ENCODE peak calls at places on chromosomes 6 and 20, in eight cellular contexts. R is activated CD8-positive, alpha-beta T cell treated with anti-CD3 and anti-CD28 coated beads for 36 hours; P is right lobe of liver; U is Peyer's patch; W is B cell; N is AG09319; L is tibial nerve; M is AG10803. C is an unnamed sample.

GRCh38 chr6:110814488-110815259 is 595 bp downstream of the CDK19 start:
- DNase-seq in R (peak; percentile 82), N (no peak), U (peak; percentile 76), M (peak; percentile 32), W (peak; percentile 69), L (peak; percentile 26), P (peak; percentile 80), C (peak; percentile 40)

GRCh38 chr6:31690231-31691077 is 9.6 kb upstream of the LY6G5C start:
- DNase-seq in N (no peak), U (peak; percentile 72), R (no peak), L (no peak), M (no peak), W (no peak), P (no peak), C (no peak)

GRCh38 chr20:31967830-31968249 is at the start of gene XKR7:
- DNase-seq in U (no peak), M (no peak), P (no peak), L (no peak), N (no peak), W (no peak), R (peak; percentile 35), C (no peak)

GRCh38 chr6:8084586-8084985 is 17.8 kb downstream of the EEF1E1 start:
- DNase-seq in U (no peak), W (no peak), M (peak; percentile 9), R (no peak), L (no peak), N (no peak), P (no peak), C (no peak)

GRCh38 chr6:398558-399078 is 7.1 kb downstream of the IRF4 start:
- DNase-seq in N (no peak), W (peak; percentile 38), R (no peak), P (no peak), L (no peak), U (no peak), M (no peak), C (no peak)

GRCh38 chr20:37845261-37845681 is 57.7 kb upstream of the VSTM2L start:
- DNase-seq in P (no peak), W (no peak), L (no peak), M (no peak), U (no peak), N (no peak), R (no peak), C (no peak)

GRCh38 chr6:152161501-152161900 is 354.0 kb downstream of the ESR1 start:
- DNase-seq in M (peak; percentile 48), W (no peak), R (no peak), P (no peak), U (no peak), N (no peak), L (no peak), C (no peak)

GRCh38 chr6:53258774-53259155 is 90.0 kb downstream of the ELOVL5 start:
- DNase-seq in P (no peak), W (no peak), R (no peak), M (no peak), U (no peak), L (no peak), N (no peak), C (no peak)

GRCh38 chr6:118263929-118264486 is 284.1 kb upstream of the PLN start:
- DNase-seq in P (no peak), W (no peak), R (peak; percentile 12), L (no peak), U (no peak), N (no peak), M (peak; percentile 5), C (peak; percentile 53)

GRCh38 chr20:23350855-23351838 is 556 bp downstream of the NXT1 start:
- DNase-seq in W (peak; percentile 70), L (peak; percentile 27), P (peak; percentile 71), M (peak; percentile 23), R (peak; percentile 84), N (no peak), U (peak; percentile 68), C (peak; percentile 66)

GRCh38 chr6:52598123-52598823 is 21.4 kb upstream of the TRAM2 start:
- DNase-seq in L (peak; percentile 24), R (peak; percentile 64), M (peak; percentile 81), U (peak; percentile 55), P (no peak), N (no peak), W (peak; percentile 53), C (peak; percentile 52)

GRCh38 chr6:63492476-63492875 is 79.8 kb upstream of the LOC128125822 start:
- DNase-seq in L (no peak), P (no peak), M (no peak), N (no peak), U (no peak), W (no peak), R (no peak), C (no peak)

GRCh38 chr6:139698526-139699182 is 324.2 kb upstream of the CITED2 start:
- DNase-seq in P (no peak), U (no peak), N (no peak), W (no peak), R (no peak), M (peak; percentile 77), L (no peak), C (peak; percentile 62)

GRCh38 chr6:105135907-105136432 is 43.8 kb downstream of the POPDC3 start:
- DNase-seq in L (no peak), W (no peak), U (no peak), R (no peak), M (peak; percentile 50), P (no peak), N (no peak), C (peak; percentile 12)

GRCh38 chr6:1627884-1628550 is 18.3 kb downstream of the FOXC1 start:
- DNase-seq in M (no peak), W (no peak), L (no peak), R (no peak), U (no peak), N (no peak), P (no peak), C (no peak)

GRCh38 chr20:36070451-36070850 is 84.1 kb upstream of the EPB41L1 start:
- DNase-seq in P (no peak), L (peak; percentile 41), W (no peak), N (no peak), R (no peak), U (no peak), M (no peak), C (no peak)

GRCh38 chr20:8299921-8300320 is 167.9 kb downstream of the PLCB1 start:
- DNase-seq in L (no peak), P (no peak), R (no peak), M (no peak), U (no peak), W (no peak), N (no peak), C (peak; percentile 11)

GRCh38 chr20:22248052-22248667 is 336.2 kb downstream of the FOXA2 start:
- DNase-seq in U (no peak), P (no peak), R (peak; percentile 3), L (no peak), W (no peak), N (no peak), M (no peak), C (peak; percentile 38)

GRCh38 chr6:121847806-121848522 is 412.5 kb downstream of the GJA1 start:
- DNase-seq in N (no peak), L (no peak), P (no peak), W (no peak), M (no peak), R (no peak), U (no peak), C (no peak)

GRCh38 chr6:147986891-147987290 is 355.7 kb upstream of the SASH1 start:
- DNase-seq in M (no peak), U (no peak), P (no peak), N (no peak), L (no peak), R (no peak), W (no peak), C (no peak)

DNA sequence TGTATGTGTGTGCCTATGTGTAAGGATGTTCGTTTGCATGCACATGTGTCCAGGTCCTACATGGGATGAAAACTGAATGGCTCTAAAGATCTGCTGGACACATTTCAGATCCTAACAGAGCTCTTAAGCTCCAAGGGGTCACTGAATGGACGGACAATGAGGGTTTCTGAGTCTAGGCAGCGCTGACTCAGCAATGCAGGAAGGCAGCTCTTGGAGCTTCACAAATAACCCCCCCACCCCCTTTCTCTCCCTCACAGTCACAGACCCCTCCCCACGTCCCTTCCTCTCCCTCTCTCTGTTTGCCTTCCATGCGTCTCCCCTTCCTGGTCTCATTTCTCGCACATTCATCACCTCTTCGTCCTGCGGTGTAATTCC is 369.8 kb downstream of the PREX1 start:
- DNase-seq in L (no peak), U (no peak), N (no peak), R (no peak), M (no peak), P (no peak), W (no peak), C (no peak)
- TF ChIP-seq CTCF in L (no peak), U (no peak), N (no peak), R (no peak), M (no peak), P (no peak), W (no peak), C (no peak)

DNA sequence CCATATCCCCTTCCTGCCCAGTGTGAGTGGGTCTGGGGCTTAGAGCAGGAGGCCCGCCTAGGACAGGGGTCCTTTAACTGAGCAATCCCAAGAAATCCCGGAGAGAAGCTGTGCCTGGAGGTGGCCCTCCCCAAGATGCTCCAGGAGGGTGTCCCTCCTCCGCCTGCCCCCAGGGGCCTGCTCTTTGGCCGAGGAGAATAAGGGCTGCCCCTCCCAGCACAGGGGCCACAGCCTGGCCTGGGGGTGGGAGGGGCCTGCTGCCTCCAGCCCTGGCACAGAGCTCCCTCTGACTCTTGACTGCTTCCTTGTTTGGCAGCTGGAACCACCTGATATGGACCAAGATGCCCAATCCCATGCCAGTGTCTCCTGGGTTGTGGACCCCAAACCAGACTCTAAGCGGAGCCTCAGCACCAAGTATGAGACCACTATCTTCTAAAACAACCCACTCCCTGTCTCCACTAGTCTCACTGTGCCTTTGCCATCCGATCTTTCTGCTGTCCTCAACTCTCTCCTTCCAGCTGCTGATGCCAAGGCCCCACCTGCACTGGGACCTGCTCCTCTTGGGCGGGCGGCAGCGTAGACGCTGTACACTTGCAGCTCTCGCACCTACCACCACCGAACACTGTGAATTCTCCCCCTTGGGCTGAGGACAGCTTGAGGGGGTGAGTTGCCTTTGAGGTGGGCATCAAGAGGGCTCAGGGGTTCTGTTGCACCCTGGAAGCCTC is 54.3 kb downstream of the TCP11 start:
- DNase-seq in N (no peak), L (no peak), W (no peak), P (no peak), U (no peak), R (no peak), M (no peak), C (no peak)
- TF ChIP-seq CTCF in N (no peak), L (no peak), W (no peak), P (no peak), U (no peak), R (no peak), M (no peak), C (no peak)

DNA sequence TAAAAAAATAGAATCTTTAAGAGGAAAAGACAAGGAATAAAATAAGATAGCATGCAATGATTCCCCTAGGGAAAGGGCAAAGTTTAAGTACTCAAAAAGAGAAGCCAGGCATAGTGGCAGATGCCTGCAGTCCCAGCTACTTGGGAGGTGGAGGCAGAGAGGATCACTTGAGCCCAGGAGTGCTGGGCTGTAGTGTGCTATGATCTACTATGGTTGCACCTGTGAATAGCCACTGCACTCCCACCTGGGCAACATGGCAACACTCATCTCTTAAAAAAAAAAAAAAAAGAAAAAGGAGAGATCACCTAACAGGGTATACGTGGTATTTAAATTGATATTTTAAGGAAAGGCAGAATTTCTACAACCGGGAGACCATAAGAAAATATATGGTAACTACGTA is 16.0 kb downstream of the EPHA7 start:
- DNase-seq in W (no peak), M (no peak), P (no peak), R (no peak), L (no peak), N (no peak), U (no peak), C (no peak)
- TF ChIP-seq CTCF in W (no peak), M (no peak), P (no peak), R (no peak), L (no peak), N (no peak), U (no peak), C (no peak)

GRCh38 chr6:170087946-170088348 is 202.9 kb downstream of the DLL1 start:
- DNase-seq in N (no peak), M (no peak), L (no peak), U (peak; percentile 55), R (peak; percentile 78), P (peak; percentile 58), W (peak; percentile 61), C (no peak)
- TF ChIP-seq CTCF in N (no peak), M (no peak), L (no peak), U (no peak), R (no peak), P (no peak), W (no peak), C (no peak)